ENCODE peak calls at places on chromosomes 5 and 9, in seven cellular contexts. L, H, F, V, A, Y and U are unnamed samples.

GRCh38 chr9:37486616-37487544 is 1.1 kb downstream of the POLR1E start:
- DNase-seq in A (no peak), V (no peak), Y (no peak), H (peak; percentile 89), L (peak; percentile 95), F (peak; percentile 94), U (no peak)

GRCh38 chr9:127397722-127398647 is 1.0 kb downstream of the SLC2A8 start:
- DNase-seq in L (peak; percentile 13), A (no peak), H (peak; percentile 47), F (peak; percentile 16), Y (peak; percentile 66), V (peak; percentile 36), U (no peak)

GRCh38 chr9:133054966-133055365 is 6.8 kb upstream of the CEL start:
- DNase-seq in A (no peak), V (no peak), H (no peak), L (peak; percentile 97), Y (no peak), F (no peak), U (no peak)

GRCh38 chr9:16257604-16258003 is 612.9 kb downstream of the BNC2 start:
- DNase-seq in A (no peak), V (no peak), F (peak; percentile 36), H (peak; percentile 21), Y (no peak), L (no peak), U (no peak)

GRCh38 chr9:133141833-133142594 is 21.0 kb upstream of the RALGDS start:
- DNase-seq in A (peak; percentile 86), L (no peak), V (no peak), H (no peak), Y (no peak), F (no peak), U (no peak)

GRCh38 chr5:180605554-180606214 is 14.4 kb upstream of the SCGB3A1 start:
- DNase-seq in V (peak; percentile 45), H (peak; percentile 55), Y (peak; percentile 56), A (peak; percentile 64), F (peak; percentile 75), L (peak; percentile 43), U (no peak)

GRCh38 chr5:15615859-15616258 is 115.9 kb downstream of the FBXL7 start:
- DNase-seq in L (peak; percentile 72), Y (no peak), V (no peak), F (no peak), A (no peak), H (no peak), U (no peak)

GRCh38 chr9:103798620-103799019 is 295.5 kb upstream of the SMC2 start:
- DNase-seq in V (peak; percentile 1), F (peak; percentile 82), Y (no peak), A (no peak), H (peak; percentile 88), L (no peak), U (no peak)

GRCh38 chr9:19649672-19650071 is 139.2 kb downstream of the SLC24A2 start:
- DNase-seq in F (no peak), V (no peak), H (no peak), L (no peak), Y (no peak), A (no peak), U (no peak)

GRCh38 chr5:23639326-23639725 is 131.9 kb downstream of the PRDM9 start:
- DNase-seq in L (no peak), Y (no peak), F (no peak), V (no peak), A (no peak), H (peak; percentile 14), U (no peak)

GRCh38 chr9:108108802-108109448 is 619.4 kb upstream of the KLF4 start:
- DNase-seq in H (no peak), L (peak; percentile 74), Y (no peak), A (no peak), F (no peak), V (peak; percentile 52), U (no peak)

GRCh38 chr9:89878687-89879086 is 273.9 kb downstream of the GADD45G start:
- DNase-seq in F (peak; percentile 1), A (no peak), V (peak; percentile 12), H (no peak), Y (no peak), L (no peak), U (no peak)

GRCh38 chr5:33032161-33033085 is 321.3 kb downstream of the NPR3 start:
- DNase-seq in L (peak; percentile 79), F (peak; percentile 39), H (no peak), Y (no peak), V (no peak), A (no peak), U (no peak)

GRCh38 chr5:72645447-72645846 is 138.2 kb upstream of the ZNF366 start:
- DNase-seq in V (no peak), L (no peak), H (no peak), A (no peak), Y (no peak), F (no peak), U (no peak)

GRCh38 chr5:3954189-3954588 is 358.6 kb downstream of the IRX1 start:
- DNase-seq in H (no peak), Y (no peak), A (no peak), L (no peak), F (no peak), V (no peak), U (no peak)

DNA sequence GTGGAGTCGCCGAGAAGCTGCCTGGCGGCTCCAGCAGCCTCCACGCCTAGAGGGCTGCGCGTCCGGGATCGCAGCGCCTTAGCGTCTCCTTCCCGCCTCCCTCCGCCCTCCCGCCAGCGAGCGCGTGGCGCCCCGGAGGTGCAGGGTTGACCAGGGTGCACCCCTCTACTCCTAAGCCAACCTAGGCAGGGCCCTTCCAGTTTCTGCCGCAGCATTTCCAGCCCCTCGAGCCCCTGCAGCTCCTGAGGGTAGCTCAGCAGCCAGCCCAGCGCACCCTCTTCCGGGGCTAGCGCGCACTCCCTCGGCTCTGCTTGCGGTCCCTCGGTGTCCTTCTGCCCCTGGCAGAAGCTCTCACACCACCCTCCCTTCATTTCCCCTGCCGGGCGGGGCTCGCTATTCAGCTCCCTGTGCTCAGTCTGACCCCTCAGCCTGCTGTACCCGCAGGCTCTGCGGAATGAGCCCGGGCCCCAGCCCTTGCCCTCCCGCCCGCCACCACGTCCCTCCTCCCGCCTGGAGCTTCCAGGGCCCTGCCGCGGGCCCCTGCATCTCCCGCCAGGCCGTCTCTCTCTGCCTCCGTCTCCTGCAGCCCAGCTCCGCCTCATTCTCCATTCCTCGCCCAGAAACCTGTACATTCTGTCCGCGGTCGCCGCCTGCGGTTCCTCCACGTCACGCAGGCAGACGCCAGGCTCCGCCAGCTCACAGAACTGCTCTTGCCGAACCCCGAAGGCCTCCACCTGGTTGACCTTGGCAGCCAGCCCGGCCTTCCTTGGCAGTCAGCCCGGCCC is 61.8 kb downstream of the SPATA31C2 start:
- DNase-seq in L (peak; percentile 66), F (peak; percentile 83), H (peak; percentile 85), A (no peak), Y (peak; percentile 72), V (peak; percentile 50), U (no peak)
- TF ChIP-seq CTCF in L (no peak), F (peak; percentile 1), H (peak; percentile 32), A (no peak), Y (no peak), V (peak; percentile 23), U (no peak)

GRCh38 chr5:112119527-112119926 is 299.6 kb downstream of the EPB41L4A start:
- DNase-seq in V (no peak), Y (no peak), F (no peak), A (no peak), H (no peak), L (no peak), U (no peak)
- TF ChIP-seq CTCF in V (no peak), Y (no peak), F (no peak), A (no peak), H (no peak), L (no peak), U (no peak)

DNA sequence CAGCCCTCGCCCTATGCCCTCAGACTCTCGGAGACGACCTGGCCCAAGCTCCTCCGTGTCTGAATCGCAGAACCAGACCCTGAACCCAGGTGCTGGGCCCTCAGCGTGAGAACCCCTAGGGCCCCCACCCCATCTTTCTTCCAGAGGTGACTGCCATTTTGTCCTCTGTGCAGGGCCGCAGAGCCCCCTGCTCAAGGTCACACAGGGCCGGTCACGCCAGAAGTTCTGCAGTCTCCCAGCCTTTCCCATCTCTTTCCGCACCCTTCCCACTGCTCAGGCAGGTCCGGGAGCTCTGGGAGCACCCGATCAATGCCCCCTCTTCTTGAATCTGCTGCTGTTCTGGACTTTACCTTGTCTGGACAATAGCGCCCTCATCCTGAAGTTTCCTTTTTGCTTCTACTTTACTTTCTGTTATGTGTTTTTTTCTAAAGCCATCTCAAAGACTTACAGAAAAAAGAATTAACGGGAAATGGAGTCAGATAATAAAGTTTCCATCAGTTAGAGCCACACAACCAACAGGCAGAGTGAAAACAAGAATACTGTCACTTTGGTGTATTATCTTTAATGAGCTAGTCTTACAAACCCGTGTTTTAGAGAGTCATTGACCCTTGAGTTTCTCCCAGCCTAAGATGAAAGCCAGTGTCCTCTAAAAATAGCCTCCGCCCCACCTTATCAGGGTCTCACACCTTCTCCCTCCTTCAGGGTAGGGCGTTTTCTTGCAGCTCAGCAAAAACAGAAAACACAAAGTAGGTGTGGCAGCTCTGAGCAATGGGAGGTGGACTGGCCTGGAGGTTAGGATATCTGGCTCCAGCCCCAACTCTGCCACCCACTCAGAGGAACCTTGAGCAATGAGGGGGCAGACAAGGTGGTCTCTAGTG is 1.8 kb downstream of the TMOD1 start:
- DNase-seq in L (no peak), V (no peak), H (no peak), Y (no peak), F (no peak), A (no peak), U (no peak)
- TF ChIP-seq CTCF in L (no peak), V (peak; percentile 14), H (no peak), Y (no peak), F (no peak), A (no peak), U (no peak)

GRCh38 chr5:129400395-129400983 is 59.6 kb upstream of the ADAMTS19 start:
- DNase-seq in F (peak; percentile 38), L (no peak), V (no peak), Y (no peak), H (peak; percentile 7), A (no peak), U (no peak)
- TF ChIP-seq CTCF in F (peak; percentile 19), L (no peak), V (no peak), Y (no peak), H (peak; percentile 18), A (no peak), U (no peak)

DNA sequence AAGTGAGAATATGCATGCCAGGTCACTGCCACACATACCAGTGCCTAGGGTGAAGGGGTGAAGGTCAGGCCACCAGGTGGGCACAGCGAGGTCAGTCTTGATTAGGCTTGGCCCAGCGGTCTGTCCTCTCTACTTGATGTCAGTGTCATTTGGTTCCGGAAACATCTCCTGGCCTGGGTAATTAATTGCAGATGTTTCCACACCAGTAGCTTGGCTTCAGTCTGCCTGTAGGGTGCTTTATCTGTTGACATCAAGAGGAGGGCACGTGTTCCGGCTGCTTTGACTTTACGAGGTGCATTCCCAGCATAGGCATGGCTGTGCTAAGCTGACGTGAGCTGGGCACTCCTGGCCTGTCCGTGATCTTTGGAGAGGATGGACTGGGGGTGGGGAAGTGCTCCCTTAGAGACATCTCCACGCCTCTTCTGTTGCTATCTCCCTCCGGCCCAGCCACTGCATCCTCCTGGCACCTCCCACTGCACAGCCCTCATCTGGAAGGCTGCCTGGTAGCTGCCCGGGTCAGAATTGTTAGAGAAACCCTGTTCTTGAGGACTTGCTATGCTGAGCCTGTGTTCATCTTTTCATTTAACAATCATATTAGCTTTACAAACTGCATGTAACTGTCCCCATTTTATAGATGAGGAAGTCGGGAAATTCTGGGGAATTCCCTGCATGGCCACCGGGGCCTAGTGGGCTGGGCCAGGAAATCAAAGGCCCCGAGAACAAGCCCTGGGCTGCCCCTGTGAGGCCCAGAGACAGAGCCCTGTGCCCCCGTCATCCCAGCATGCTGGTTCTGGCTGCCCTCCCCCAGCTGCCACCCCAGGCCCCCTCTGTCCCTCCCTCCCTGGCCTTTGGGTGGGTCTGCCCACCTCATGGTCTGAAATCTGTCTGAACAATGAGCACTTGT is 29.1 kb downstream of the JADE2 start:
- DNase-seq in A (no peak), F (peak; percentile 87), H (no peak), Y (no peak), V (no peak), L (peak; percentile 96), U (no peak)
- TF ChIP-seq CTCF in A (no peak), F (peak; percentile 10), H (no peak), Y (no peak), V (no peak), L (peak; percentile 39), U (no peak)